ENCODE peak calls at places on chromosome 16, in nine cellular contexts. M, R, U, T, C, V, Z, N and I are unnamed samples.
A peak's percentile ranks its signal among the peaks of the same experiment; 100 is the strongest.

GRCh38 chr16:65889533-65889966 is 476.9 kb upstream of the CDH5 start:
- DNase-seq in M (no peak), R (no peak), U (no peak), T (no peak), C (no peak), V (no peak), Z (peak; percentile 2), N (peak; percentile 89), I (no peak)

GRCh38 chr16:83002351-83003334 is 375.9 kb downstream of the CDH13 start:
- DNase-seq in M (no peak), R (no peak), U (no peak), T (no peak), C (no peak), V (no peak), Z (no peak), N (no peak), I (no peak)

GRCh38 chr16:74024997-74025396 is 271.6 kb upstream of the PSMD7 start:
- DNase-seq in M (no peak), R (no peak), U (no peak), T (no peak), C (no peak), V (no peak), Z (no peak), N (no peak), I (no peak)

GRCh38 chr16:53358884-53359283 is 75.4 kb upstream of the RBL2 start:
- DNase-seq in M (no peak), R (no peak), U (no peak), T (no peak), C (no peak), V (no peak), Z (no peak), N (no peak), I (no peak)

GRCh38 chr16:79307214-79307613 is 293.3 kb downstream of the MAF start:
- DNase-seq in M (no peak), R (peak; percentile 65), U (no peak), T (no peak), C (no peak), V (no peak), Z (no peak), N (no peak), I (no peak)

GRCh38 chr16:81473066-81473488 is 28.5 kb downstream of the CMIP start:
- DNase-seq in M (no peak), R (no peak), U (no peak), T (no peak), C (no peak), V (no peak), Z (no peak), N (no peak), I (no peak)

GRCh38 chr16:75192606-75193264 is 14.2 kb downstream of the CTRB2 start:
- DNase-seq in M (no peak), R (no peak), U (no peak), T (no peak), C (no peak), V (no peak), Z (no peak), N (peak; percentile 37), I (no peak)

GRCh38 chr16:75580-76501 is 2.2 kb upstream of the MPG start:
- DNase-seq in M (peak; percentile 54), R (no peak), U (peak; percentile 74), T (no peak), C (no peak), V (peak; percentile 91), Z (no peak), N (peak; percentile 22), I (peak; percentile 97)

GRCh38 chr16:60979119-60979518 is 1057.1 kb downstream of the CDH8 start:
- DNase-seq in M (no peak), R (no peak), U (no peak), T (no peak), C (no peak), V (no peak), Z (no peak), N (no peak), I (no peak)

GRCh38 chr16:23501291-23501690 is 9.0 kb downstream of the GGA2 start:
- DNase-seq in M (no peak), R (no peak), U (no peak), T (no peak), C (no peak), V (peak; percentile 50), Z (no peak), N (peak; percentile 81), I (no peak)

GRCh38 chr16:19882186-19882585 is 2.5 kb downstream of the GPRC5B start:
- DNase-seq in M (no peak), R (peak; percentile 82), U (no peak), T (no peak), C (no peak), V (no peak), Z (no peak), N (no peak), I (no peak)

GRCh38 chr16:85757341-85757822 is 6.5 kb upstream of the C16orf74 start:
- DNase-seq in M (no peak), R (no peak), U (no peak), T (no peak), C (no peak), V (no peak), Z (no peak), N (peak; percentile 77), I (no peak)

GRCh38 chr16:89565506-89566372 is 5.3 kb downstream of the RPL13 start:
- DNase-seq in M (peak; percentile 66), R (no peak), U (no peak), T (peak; percentile 72), C (peak; percentile 60), V (peak; percentile 59), Z (no peak), N (peak; percentile 42), I (peak; percentile 89)

GRCh38 chr16:57972285-57972684 is 1.4 kb upstream of the CNGB1 start:
- DNase-seq in M (no peak), R (no peak), U (no peak), T (no peak), C (no peak), V (no peak), Z (no peak), N (no peak), I (peak; percentile 20)

GRCh38 chr16:66656547-66656946 is 40.0 kb downstream of the CMTM4 start:
- DNase-seq in M (no peak), R (no peak), U (no peak), T (no peak), C (no peak), V (no peak), Z (no peak), N (no peak), I (no peak)

GRCh38 chr16:23595246-23595950 is 718 bp downstream of the NDUFAB1 start:
- DNase-seq in M (no peak), R (peak; percentile 1), U (no peak), T (no peak), C (no peak), V (no peak), Z (no peak), N (no peak), I (peak; percentile 18)

GRCh38 chr16:4814542-4815173 is 12.2 kb upstream of the ROGDI start:
- DNase-seq in M (no peak), R (no peak), U (no peak), T (no peak), C (no peak), V (no peak), Z (no peak), N (no peak), I (no peak)

GRCh38 chr16:1323296-1324239 is 9.9 kb upstream of the BAIAP3 start:
- DNase-seq in M (no peak), R (peak; percentile 70), U (no peak), T (no peak), C (no peak), V (no peak), Z (no peak), N (no peak), I (no peak)

GRCh38 chr16:86300746-86301480 is 209.4 kb upstream of the FOXF1 start:
- DNase-seq in M (no peak), R (no peak), U (no peak), T (peak; percentile 81), C (no peak), V (no peak), Z (no peak), N (no peak), I (peak; percentile 11)

GRCh38 chr16:81214745-81215166 is 23.7 kb upstream of the BCO1 start:
- DNase-seq in M (peak; percentile 18), R (no peak), U (no peak), T (peak; percentile 32), C (no peak), V (no peak), Z (no peak), N (peak; percentile 13), I (no peak)

GRCh38 chr16:65546353-65546791 is 424.5 kb upstream of the CDH11 start:
- DNase-seq in M (no peak), R (no peak), U (no peak), T (no peak), C (no peak), V (no peak), Z (no peak), N (no peak), I (no peak)

GRCh38 chr16:65745-66144 is 6.7 kb downstream of the RHBDF1 start:
- DNase-seq in M (peak; percentile 90), R (peak; percentile 76), U (peak; percentile 78), T (peak; percentile 94), C (peak; percentile 80), V (peak; percentile 88), Z (no peak), N (peak; percentile 48), I (peak; percentile 89)

GRCh38 chr16:85844786-85845185 is 45.3 kb downstream of the COX4I1 start:
- DNase-seq in M (no peak), R (no peak), U (no peak), T (no peak), C (no peak), V (no peak), Z (no peak), N (no peak), I (no peak)

GRCh38 chr16:54355251-54355650 is 68.7 kb upstream of the IRX3 start:
- DNase-seq in M (no peak), R (no peak), U (no peak), T (no peak), C (no peak), V (no peak), Z (no peak), N (peak; percentile 77), I (peak; percentile 32)

GRCh38 chr16:76571755-76572154 is 294.6 kb downstream of the CNTNAP4 start:
- DNase-seq in M (no peak), R (no peak), U (no peak), T (no peak), C (no peak), V (no peak), Z (no peak), N (no peak), I (no peak)

GRCh38 chr16:82226327-82226726 is 56.3 kb upstream of the MPHOSPH6 start:
- DNase-seq in M (no peak), R (no peak), U (no peak), T (no peak), C (no peak), V (no peak), Z (no peak), N (no peak), I (no peak)

GRCh38 chr16:27762441-27762840 is 212.5 kb downstream of the KATNIP start:
- DNase-seq in M (no peak), R (no peak), U (no peak), T (no peak), C (no peak), V (no peak), Z (no peak), N (no peak), I (no peak)

GRCh38 chr16:3607634-3608033 is 3.8 kb downstream of the SLX4 start:
- DNase-seq in M (no peak), R (no peak), U (no peak), T (no peak), C (no peak), V (no peak), Z (no peak), N (no peak), I (no peak)